ENCODE peak calls at places on chromosomes 2 and 18, in four cellular contexts. N, X, V and Z are unnamed samples.

GRCh38 chr18:9708882-9709877 is 1.1 kb downstream of the RAB31 start:
- DNase-seq in X (no peak), N (no peak), V (no peak), Z (peak)

GRCh38 chr18:67510831-67511230 is 5.7 kb downstream of the DSEL start:
- DNase-seq in V (no peak), X (peak), N (no peak), Z (no peak)

GRCh38 chr2:224308267-224308911 is 93.5 kb downstream of the FAM124B start:
- DNase-seq in N (no peak), V (no peak), X (no peak), Z (no peak)

GRCh38 chr18:25399554-25399953 is 47.6 kb upstream of the ZNF521 start:
- DNase-seq in N (no peak), X (peak), V (no peak), Z (no peak)

GRCh38 chr2:234293973-234294372 is 202.9 kb downstream of the ARL4C start:
- DNase-seq in N (no peak), X (no peak), V (no peak), Z (no peak)

GRCh38 chr2:188668017-188668663 is 306.0 kb upstream of the COL3A1 start:
- DNase-seq in V (no peak), N (no peak), X (peak), Z (no peak)

GRCh38 chr18:47986724-47987455 is 56.4 kb upstream of the SMAD2 start:
- DNase-seq in N (no peak), V (no peak), X (no peak), Z (no peak)

GRCh38 chr2:120052597-120052996 is 39.7 kb downstream of the EPB41L5 start:
- DNase-seq in X (peak), N (no peak), V (no peak), Z (no peak)

GRCh38 chr18:10437837-10438236 is 16.6 kb upstream of the APCDD1 start:
- DNase-seq in N (no peak), X (no peak), V (no peak), Z (no peak)

GRCh38 chr2:47058061-47058931 is 96.8 kb downstream of the STPG4 start:
- DNase-seq in X (peak), V (no peak), N (no peak), Z (no peak)

GRCh38 chr2:75986617-75987016 is 275.9 kb upstream of the GCFC2 start:
- DNase-seq in X (no peak), V (no peak), N (no peak), Z (no peak)

GRCh38 chr2:34961822-34962221 is 1362.7 kb upstream of the FAM98A start:
- DNase-seq in X (no peak), N (no peak), V (no peak), Z (no peak)

GRCh38 chr2:61125798-61126197 is 36.2 kb upstream of the C2orf74 start:
- DNase-seq in N (no peak), X (no peak), V (no peak), Z (no peak)

GRCh38 chr2:61125123-61125710 is 36.8 kb upstream of the C2orf74 start:
- DNase-seq in V (no peak), N (no peak), X (peak), Z (no peak)
- H3K9ac ChIP-seq in V (no peak), N (no peak), X (no peak), Z (no peak)

GRCh38 chr18:2968559-2968958 is 44.4 kb downstream of the LPIN2 start:
- DNase-seq in V (no peak), N (no peak), X (no peak), Z (no peak)
- TF ChIP-seq CTCF in V (no peak), N (no peak), X (no peak), Z (no peak)

DNA sequence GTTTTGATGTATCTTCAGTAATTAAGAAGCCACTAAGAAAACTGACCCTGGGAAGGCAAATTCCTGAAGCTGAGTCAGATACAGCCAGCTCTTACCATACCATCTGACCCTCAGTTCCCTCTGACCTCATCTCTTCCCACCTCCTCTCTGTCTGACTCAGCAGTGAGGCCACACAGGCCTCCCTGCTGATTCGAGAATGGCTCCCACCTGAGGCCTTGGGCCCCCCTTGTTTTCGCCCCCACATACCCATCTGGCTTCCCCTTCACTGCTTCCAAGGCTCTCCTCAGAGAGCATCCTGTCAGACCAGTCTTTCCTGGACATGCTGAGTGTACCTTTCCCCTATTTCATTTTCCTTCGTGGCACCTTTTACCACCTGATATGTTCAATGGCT is 71.0 kb upstream of the CYP1B1 start:
- DNase-seq in X (peak), V (peak), N (no peak), Z (no peak)
- H3K27ac ChIP-seq in X (peak), V (no peak), N (no peak), Z (no peak)

GRCh38 chr2:171124512-171124911 is 36.2 kb downstream of the TLK1 start:
- DNase-seq in V (no peak), N (no peak), X (no peak), Z (no peak)
- H3K9ac ChIP-seq in V (no peak), N (no peak), X (no peak), Z (no peak)

GRCh38 chr18:34886162-34886561 is 155.1 kb upstream of the MAPRE2 start:
- DNase-seq in N (no peak), X (no peak), V (no peak), Z (no peak)

GRCh38 chr18:34880403-34880802 is 160.8 kb upstream of the MAPRE2 start:
- DNase-seq in X (no peak), V (no peak), N (no peak), Z (no peak)

GRCh38 chr18:34884456-34884855 is 156.8 kb upstream of the MAPRE2 start:
- DNase-seq in N (no peak), V (no peak), X (no peak), Z (no peak)

DNA sequence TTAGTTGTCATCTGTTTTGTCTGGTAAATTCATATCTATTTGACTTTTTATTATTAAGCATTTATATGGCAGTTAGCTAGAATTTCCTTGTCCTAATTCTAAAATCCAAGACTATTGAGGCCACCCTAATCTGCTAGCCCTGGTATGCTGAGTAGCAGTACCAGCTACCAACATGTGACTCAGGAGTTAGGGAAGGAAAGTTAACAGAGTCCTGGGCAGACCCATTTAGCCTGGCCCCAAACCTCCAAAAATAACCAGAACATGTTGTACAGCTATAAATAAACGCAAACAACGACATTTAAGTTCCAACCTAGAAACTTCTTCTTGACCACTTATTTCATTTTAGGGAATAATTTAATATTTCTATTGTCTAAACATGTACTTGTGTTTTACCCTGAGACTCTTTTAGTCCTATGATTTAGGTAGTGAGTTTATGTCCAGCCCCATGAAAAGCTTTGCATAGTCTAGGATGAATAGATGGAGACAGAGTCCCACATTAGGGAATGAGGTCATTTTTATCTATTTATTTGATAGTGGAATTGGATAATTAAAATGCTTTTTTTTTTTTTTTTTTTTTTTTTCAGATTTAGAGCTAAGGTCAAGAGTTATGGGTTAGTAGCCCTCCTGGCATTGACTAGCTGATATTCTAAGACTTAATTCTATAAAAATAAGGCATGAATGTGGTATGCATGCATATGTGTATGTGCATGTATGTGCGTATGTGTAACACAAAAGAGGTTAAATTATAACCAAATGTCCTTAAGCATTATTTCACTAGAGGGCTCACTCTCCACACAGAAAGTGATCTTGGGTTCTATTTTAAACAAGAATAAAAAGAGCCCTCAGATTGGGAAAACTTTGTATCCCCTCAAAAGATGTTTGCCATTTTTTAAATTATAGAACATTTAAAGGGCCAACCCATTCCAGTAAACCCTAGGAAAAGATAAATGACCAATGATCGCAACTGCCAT is 160.0 kb upstream of the MAPRE2 start:
- DNase-seq in V (peak), N (no peak), X (peak), Z (no peak)
- TF ChIP-seq CTCF in V (peak), N (no peak), X (peak), Z (no peak)

DNA sequence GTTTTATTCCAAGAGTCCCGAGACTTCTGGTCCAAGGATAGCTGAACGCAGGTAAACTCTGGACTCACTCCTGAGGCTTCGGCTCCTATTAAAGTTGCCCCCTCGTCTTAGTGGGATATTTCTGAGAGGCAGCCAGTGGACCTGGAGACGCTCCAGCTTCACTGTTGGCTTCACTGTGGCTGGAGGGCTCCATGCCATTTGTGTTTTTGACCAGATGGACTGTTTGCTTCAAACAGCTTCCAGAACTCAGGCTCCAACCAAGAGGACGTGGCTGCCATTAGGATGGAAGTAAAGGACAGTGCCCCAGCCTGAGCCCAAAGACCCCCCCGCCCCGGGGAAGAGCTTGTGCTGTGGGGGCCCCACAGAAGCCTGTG is 94.4 kb upstream of the LDAH start:
- DNase-seq in N (no peak), V (no peak), X (no peak), Z (no peak)
- H3K27ac ChIP-seq in N (no peak), V (no peak), X (no peak), Z (no peak)

DNA sequence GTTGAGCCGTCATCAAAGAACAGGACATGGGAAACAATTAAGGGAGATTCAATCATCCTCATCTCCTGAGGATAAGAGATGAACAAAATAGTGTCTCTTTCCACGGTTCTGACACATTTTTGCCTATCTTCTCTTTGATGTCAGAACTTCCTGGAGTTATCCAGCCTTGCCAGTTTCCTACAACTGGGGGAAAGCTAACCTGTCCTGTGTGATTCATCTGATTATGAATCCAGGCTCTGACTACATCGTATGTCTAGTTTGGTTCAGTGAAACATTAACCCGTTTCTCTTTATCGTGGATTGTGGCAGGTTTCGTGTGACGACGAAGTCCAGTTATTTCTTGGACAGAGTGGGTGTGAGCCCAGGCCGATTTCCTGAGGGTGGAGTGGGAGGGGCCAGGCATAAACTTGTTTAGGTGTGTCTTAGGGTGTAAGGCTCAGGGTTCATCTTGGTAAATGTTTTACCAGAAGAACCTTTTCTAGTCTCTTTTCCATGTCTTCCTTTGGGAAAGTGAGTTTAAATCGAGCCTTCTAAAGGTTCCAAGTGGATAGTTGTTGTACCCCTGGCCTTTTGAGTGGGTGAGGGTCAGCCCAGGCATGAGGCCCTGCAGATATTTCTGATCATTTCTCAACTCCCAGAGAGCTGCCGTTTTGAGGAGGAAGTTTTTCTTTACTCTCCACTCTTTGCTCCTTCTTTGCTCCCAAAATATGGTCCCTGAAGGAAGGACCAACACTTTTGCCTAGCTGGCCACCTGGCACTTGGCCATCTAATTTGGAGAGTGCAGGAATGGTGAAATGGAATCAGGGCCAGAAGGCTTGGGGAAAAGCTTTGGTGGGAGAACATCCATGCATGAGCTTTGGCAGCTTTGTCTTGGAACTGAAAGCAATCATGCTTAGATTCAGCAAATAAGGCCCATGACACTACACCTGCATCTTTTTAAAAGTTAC is 50.4 kb upstream of the FZD5 start:
- DNase-seq in N (no peak), V (peak), X (no peak), Z (peak)
- H3K9ac ChIP-seq in N (no peak), V (peak), X (no peak), Z (peak)

GRCh38 chr2:182585430-182585829 is 130.6 kb upstream of the DNAJC10 start:
- DNase-seq in X (no peak), N (no peak), V (no peak), Z (no peak)

GRCh38 chr2:182589121-182589520 is 126.9 kb upstream of the DNAJC10 start:
- DNase-seq in X (no peak), N (no peak), V (no peak), Z (no peak)

GRCh38 chr2:182587831-182588230 is 128.2 kb upstream of the DNAJC10 start:
- DNase-seq in V (no peak), N (no peak), X (peak), Z (no peak)

GRCh38 chr2:182584462-182584861 is 131.6 kb upstream of the DNAJC10 start:
- DNase-seq in X (no peak), N (no peak), V (no peak), Z (no peak)

GRCh38 chr2:182586426-182586825 is 129.6 kb upstream of the DNAJC10 start:
- DNase-seq in V (no peak), X (no peak), N (no peak), Z (no peak)
- TF ChIP-seq CTCF in V (no peak), X (no peak), N (no peak), Z (no peak)

GRCh38 chr2:66390811-66391210 is 44.1 kb upstream of the MEIS1 start:
- DNase-seq in X (no peak), N (no peak), V (no peak), Z (no peak)
- H3K27ac ChIP-seq in X (no peak), N (no peak), V (no peak), Z (no peak)

GRCh38 chr2:169362346-169363026 is at the start of gene LRP2:
- DNase-seq in V (peak), N (peak), X (no peak), Z (peak)
- H3K9ac ChIP-seq in V (no peak), N (peak), X (no peak), Z (no peak)